ENCODE peak calls at places on chromosomes 1 and 21, in five cellular contexts. K, Y, Z, D and X are unnamed samples.

GRCh38 chr1:15409400-15410222 is at the start of gene EFHD2:
- DNase-seq in K (peak), Y (peak), Z (peak), D (peak), X (peak)

GRCh38 chr1:15680131-15680530 is 4.0 kb upstream of the PLEKHM2 start:
- DNase-seq in K (no peak), Y (no peak), Z (no peak), D (no peak), X (no peak)

GRCh38 chr1:248824701-248825100 is 1.0 kb downstream of the SH3BP5L start:
- DNase-seq in K (no peak), Y (no peak), Z (no peak), D (no peak), X (no peak)

GRCh38 chr1:233025156-233025555 is 74.7 kb downstream of the NTPCR start:
- DNase-seq in K (no peak), Y (peak), Z (no peak), D (peak), X (peak)

GRCh38 chr1:206735553-206736031 is 35.0 kb upstream of the IL19 start:
- DNase-seq in K (no peak), Y (no peak), Z (no peak), D (no peak), X (no peak)

GRCh38 chr1:230071316-230071715 is 4.3 kb downstream of the GALNT2 start:
- DNase-seq in K (no peak), Y (no peak), Z (no peak), D (no peak), X (no peak)

GRCh38 chr1:153404768-153405167 is 11.6 kb upstream of the S100A7A start:
- DNase-seq in K (peak), Y (peak), Z (peak), D (peak), X (peak)

GRCh38 chr21:35212393-35213127 is 163.5 kb upstream of the RUNX1 start:
- DNase-seq in K (no peak), Y (no peak), Z (no peak), D (no peak), X (no peak)

GRCh38 chr1:181100015-181100905 is 11.8 kb downstream of the IER5 start:
- DNase-seq in K (peak), Y (no peak), Z (no peak), D (no peak), X (peak)

GRCh38 chr1:247077234-247077633 is 1.4 kb downstream of the ZNF670 start:
- DNase-seq in K (no peak), Y (no peak), Z (no peak), D (no peak), X (no peak)

GRCh38 chr1:32372149-32372756 is 9.9 kb downstream of the TSSK3 start:
- DNase-seq in K (peak), Y (peak), Z (peak), D (no peak), X (no peak)

GRCh38 chr1:202285908-202286307 is 55.8 kb downstream of the UBE2T start:
- DNase-seq in K (no peak), Y (no peak), Z (no peak), D (no peak), X (no peak)

GRCh38 chr1:163071381-163072255 is 2.5 kb downstream of the RGS4 start:
- DNase-seq in K (peak), Y (peak), Z (peak), D (peak), X (peak)

GRCh38 chr1:107889524-107889923 is 75.5 kb downstream of the VAV3 start:
- DNase-seq in K (no peak), Y (no peak), Z (no peak), D (no peak), X (no peak)

GRCh38 chr1:21289700-21290545 is at the start of gene ECE1:
- DNase-seq in K (peak), Y (peak), Z (peak), D (peak), X (peak)

GRCh38 chr1:82806133-82806532 is 1005.4 kb downstream of the ADGRL2 start:
- DNase-seq in K (no peak), Y (no peak), Z (no peak), D (no peak), X (peak)

GRCh38 chr1:36910281-36910725 is 124.0 kb downstream of the GRIK3 start:
- DNase-seq in K (no peak), Y (no peak), Z (no peak), D (no peak), X (peak)

GRCh38 chr1:66311092-66311491 is 222.9 kb upstream of the SGIP1 start:
- DNase-seq in K (no peak), Y (no peak), Z (no peak), D (no peak), X (no peak)

GRCh38 chr1:25080294-25081209 is 150.5 kb upstream of the RUNX3 start:
- DNase-seq in K (no peak), Y (no peak), Z (no peak), D (no peak), X (no peak)

GRCh38 chr1:222064388-222065201 is 322.7 kb upstream of the DUSP10 start:
- DNase-seq in K (no peak), Y (no peak), Z (no peak), D (no peak), X (no peak)

GRCh38 chr1:228377664-228378452 is 28.8 kb downstream of the TRIM11 start:
- DNase-seq in K (no peak), Y (peak), Z (no peak), D (no peak), X (no peak)

GRCh38 chr1:89918127-89918793 is 76.7 kb upstream of the ZNF326 start:
- DNase-seq in K (no peak), Y (no peak), Z (no peak), D (no peak), X (no peak)

GRCh38 chr1:68331117-68331865 is 99.0 kb upstream of the WLS start:
- DNase-seq in K (no peak), Y (no peak), Z (no peak), D (no peak), X (no peak)